ENCODE peak calls at places on chromosomes 3 and 15, in seven cellular contexts. One of them, this sample, is unnamed.

GRCh38 chr3:42731476-42732195 is 29.0 kb upstream of the HHATL start:
- DNase-seq in adrenal gland: no peak
- DNase-seq in psoas muscle: no peak
- DNase-seq in dorsolateral prefrontal cortex: no peak
- DNase-seq in right atrium auricular region: peak
- DNase-seq in K562: no peak
- DNase-seq in heart left ventricle: no peak
- DNase-seq in this sample: peak

GRCh38 chr3:7710284-7710683 is 791.3 kb upstream of the LMCD1 start:
- DNase-seq in heart left ventricle: no peak
- DNase-seq in K562: peak
- DNase-seq in adrenal gland: no peak
- DNase-seq in dorsolateral prefrontal cortex: no peak
- DNase-seq in right atrium auricular region: no peak
- DNase-seq in psoas muscle: no peak
- DNase-seq in this sample: no peak

GRCh38 chr3:131975047-131975446 is 59.8 kb downstream of the CPNE4 start:
- DNase-seq in heart left ventricle: no peak
- DNase-seq in adrenal gland: no peak
- DNase-seq in dorsolateral prefrontal cortex: no peak
- DNase-seq in psoas muscle: no peak
- DNase-seq in right atrium auricular region: no peak
- DNase-seq in K562: no peak
- DNase-seq in this sample: no peak

GRCh38 chr15:56040081-56041035 is 46.9 kb upstream of the NEDD4 start:
- DNase-seq in adrenal gland: peak
- DNase-seq in psoas muscle: peak
- DNase-seq in heart left ventricle: peak
- DNase-seq in dorsolateral prefrontal cortex: no peak
- DNase-seq in right atrium auricular region: peak
- DNase-seq in K562: peak
- DNase-seq in this sample: no peak

GRCh38 chr3:119125742-119126507 is 20.0 kb upstream of the TEX55 start:
- DNase-seq in adrenal gland: no peak
- DNase-seq in dorsolateral prefrontal cortex: no peak
- DNase-seq in K562: no peak
- DNase-seq in right atrium auricular region: no peak
- DNase-seq in heart left ventricle: no peak
- DNase-seq in psoas muscle: no peak
- DNase-seq in this sample: no peak

GRCh38 chr3:49411550-49411967 is 217 bp downstream of the RHOA start:
- DNase-seq in heart left ventricle: peak
- DNase-seq in dorsolateral prefrontal cortex: peak
- DNase-seq in K562: peak
- DNase-seq in adrenal gland: peak
- DNase-seq in psoas muscle: peak
- DNase-seq in right atrium auricular region: no peak
- DNase-seq in this sample: peak

GRCh38 chr3:35721628-35722027 is 82.3 kb downstream of the ARPP21 start:
- DNase-seq in psoas muscle: no peak
- DNase-seq in dorsolateral prefrontal cortex: no peak
- DNase-seq in K562: no peak
- DNase-seq in heart left ventricle: no peak
- DNase-seq in adrenal gland: no peak
- DNase-seq in right atrium auricular region: no peak
- DNase-seq in this sample: no peak

GRCh38 chr3:140292684-140293083 is 357.7 kb downstream of the CLSTN2 start:
- DNase-seq in psoas muscle: peak
- DNase-seq in dorsolateral prefrontal cortex: no peak
- DNase-seq in K562: no peak
- DNase-seq in adrenal gland: no peak
- DNase-seq in heart left ventricle: peak
- DNase-seq in right atrium auricular region: peak
- DNase-seq in this sample: no peak

GRCh38 chr3:130507746-130508145 is 9.2 kb upstream of the COL6A6 start:
- DNase-seq in psoas muscle: no peak
- DNase-seq in heart left ventricle: no peak
- DNase-seq in K562: no peak
- DNase-seq in adrenal gland: no peak
- DNase-seq in dorsolateral prefrontal cortex: no peak
- DNase-seq in right atrium auricular region: no peak
- DNase-seq in this sample: no peak

GRCh38 chr3:175270199-175270837 is 411.2 kb downstream of the NAALADL2 start:
- DNase-seq in K562: no peak
- DNase-seq in adrenal gland: no peak
- DNase-seq in heart left ventricle: no peak
- DNase-seq in psoas muscle: no peak
- DNase-seq in dorsolateral prefrontal cortex: no peak
- DNase-seq in right atrium auricular region: no peak
- DNase-seq in this sample: no peak

GRCh38 chr15:48470096-48470495 is 138.9 kb downstream of the DUT start:
- DNase-seq in adrenal gland: no peak
- DNase-seq in heart left ventricle: no peak
- DNase-seq in psoas muscle: no peak
- DNase-seq in right atrium auricular region: no peak
- DNase-seq in K562: no peak
- DNase-seq in dorsolateral prefrontal cortex: no peak
- DNase-seq in this sample: no peak

GRCh38 chr3:188568750-188569149 is 414.8 kb downstream of the LPP start:
- DNase-seq in heart left ventricle: no peak
- DNase-seq in adrenal gland: no peak
- DNase-seq in psoas muscle: no peak
- DNase-seq in dorsolateral prefrontal cortex: no peak
- DNase-seq in right atrium auricular region: no peak
- DNase-seq in K562: no peak
- DNase-seq in this sample: no peak

GRCh38 chr3:129228891-129229585 is 20.4 kb upstream of the COPG1 start:
- DNase-seq in dorsolateral prefrontal cortex: no peak
- DNase-seq in adrenal gland: peak
- DNase-seq in right atrium auricular region: no peak
- DNase-seq in K562: peak
- DNase-seq in heart left ventricle: peak
- DNase-seq in psoas muscle: no peak
- DNase-seq in this sample: no peak

GRCh38 chr3:194254032-194254431 is 97.1 kb downstream of the CPN2 start:
- DNase-seq in psoas muscle: no peak
- DNase-seq in heart left ventricle: no peak
- DNase-seq in adrenal gland: no peak
- DNase-seq in right atrium auricular region: peak
- DNase-seq in dorsolateral prefrontal cortex: no peak
- DNase-seq in K562: peak
- DNase-seq in this sample: no peak

GRCh38 chr3:81173514-81173913 is 587.9 kb downstream of the GBE1 start:
- DNase-seq in adrenal gland: no peak
- DNase-seq in psoas muscle: no peak
- DNase-seq in K562: no peak
- DNase-seq in dorsolateral prefrontal cortex: no peak
- DNase-seq in heart left ventricle: no peak
- DNase-seq in right atrium auricular region: no peak
- DNase-seq in this sample: no peak

GRCh38 chr15:92914768-92915221 is 14.7 kb downstream of the CHD2 start:
- DNase-seq in adrenal gland: no peak
- DNase-seq in psoas muscle: no peak
- DNase-seq in K562: no peak
- DNase-seq in dorsolateral prefrontal cortex: no peak
- DNase-seq in right atrium auricular region: no peak
- DNase-seq in heart left ventricle: no peak
- DNase-seq in this sample: no peak

GRCh38 chr15:86063328-86064180 is 16.1 kb upstream of the AGBL1 start:
- DNase-seq in dorsolateral prefrontal cortex: no peak
- DNase-seq in K562: no peak
- DNase-seq in heart left ventricle: no peak
- DNase-seq in right atrium auricular region: no peak
- DNase-seq in adrenal gland: no peak
- DNase-seq in psoas muscle: no peak
- DNase-seq in this sample: no peak

GRCh38 chr3:43932921-43933320 is 242.2 kb downstream of the ABHD5 start:
- DNase-seq in K562: no peak
- DNase-seq in psoas muscle: no peak
- DNase-seq in right atrium auricular region: no peak
- DNase-seq in adrenal gland: no peak
- DNase-seq in heart left ventricle: no peak
- DNase-seq in dorsolateral prefrontal cortex: no peak
- DNase-seq in this sample: no peak

GRCh38 chr3:113354307-113354706 is 87.0 kb downstream of the CFAP44 start:
- DNase-seq in psoas muscle: no peak
- DNase-seq in K562: no peak
- DNase-seq in adrenal gland: no peak
- DNase-seq in dorsolateral prefrontal cortex: no peak
- DNase-seq in right atrium auricular region: no peak
- DNase-seq in heart left ventricle: no peak
- DNase-seq in this sample: no peak

GRCh38 chr3:12659316-12660015 is 4.5 kb downstream of the RAF1 start:
- DNase-seq in dorsolateral prefrontal cortex: no peak
- DNase-seq in K562: no peak
- DNase-seq in heart left ventricle: no peak
- DNase-seq in adrenal gland: no peak
- DNase-seq in right atrium auricular region: no peak
- DNase-seq in psoas muscle: no peak
- DNase-seq in this sample: no peak

GRCh38 chr3:88150771-88151170 is 1.0 kb downstream of the C3orf38 start:
- DNase-seq in dorsolateral prefrontal cortex: no peak
- DNase-seq in heart left ventricle: no peak
- DNase-seq in K562: no peak
- DNase-seq in psoas muscle: no peak
- DNase-seq in adrenal gland: no peak
- DNase-seq in right atrium auricular region: no peak
- DNase-seq in this sample: no peak

GRCh38 chr3:150346956-150347863 is 60.9 kb upstream of the TSC22D2 start:
- DNase-seq in dorsolateral prefrontal cortex: no peak
- DNase-seq in right atrium auricular region: no peak
- DNase-seq in heart left ventricle: no peak
- DNase-seq in psoas muscle: no peak
- DNase-seq in adrenal gland: no peak
- DNase-seq in K562: no peak
- DNase-seq in this sample: no peak

GRCh38 chr15:64045106-64045435 is 1.2 kb downstream of the DAPK2 start:
- DNase-seq in heart left ventricle: peak
- DNase-seq in adrenal gland: no peak
- DNase-seq in right atrium auricular region: no peak
- DNase-seq in dorsolateral prefrontal cortex: no peak
- DNase-seq in K562: no peak
- DNase-seq in psoas muscle: no peak
- DNase-seq in this sample: no peak

GRCh38 chr3:194689493-194689901 is 3.8 kb downstream of the FAM43A start:
- DNase-seq in adrenal gland: peak
- DNase-seq in dorsolateral prefrontal cortex: no peak
- DNase-seq in psoas muscle: peak
- DNase-seq in K562: no peak
- DNase-seq in right atrium auricular region: no peak
- DNase-seq in heart left ventricle: peak
- DNase-seq in this sample: peak

GRCh38 chr3:12179441-12179840 is 20.7 kb upstream of the TIMP4 start:
- DNase-seq in right atrium auricular region: peak
- DNase-seq in dorsolateral prefrontal cortex: no peak
- DNase-seq in K562: no peak
- DNase-seq in heart left ventricle: no peak
- DNase-seq in psoas muscle: no peak
- DNase-seq in adrenal gland: no peak
- DNase-seq in this sample: no peak

GRCh38 chr3:132785292-132785691 is 63.1 kb upstream of the NPHP3 start:
- DNase-seq in right atrium auricular region: no peak
- DNase-seq in psoas muscle: no peak
- DNase-seq in dorsolateral prefrontal cortex: no peak
- DNase-seq in heart left ventricle: no peak
- DNase-seq in K562: no peak
- DNase-seq in adrenal gland: no peak
- DNase-seq in this sample: no peak

DNA sequence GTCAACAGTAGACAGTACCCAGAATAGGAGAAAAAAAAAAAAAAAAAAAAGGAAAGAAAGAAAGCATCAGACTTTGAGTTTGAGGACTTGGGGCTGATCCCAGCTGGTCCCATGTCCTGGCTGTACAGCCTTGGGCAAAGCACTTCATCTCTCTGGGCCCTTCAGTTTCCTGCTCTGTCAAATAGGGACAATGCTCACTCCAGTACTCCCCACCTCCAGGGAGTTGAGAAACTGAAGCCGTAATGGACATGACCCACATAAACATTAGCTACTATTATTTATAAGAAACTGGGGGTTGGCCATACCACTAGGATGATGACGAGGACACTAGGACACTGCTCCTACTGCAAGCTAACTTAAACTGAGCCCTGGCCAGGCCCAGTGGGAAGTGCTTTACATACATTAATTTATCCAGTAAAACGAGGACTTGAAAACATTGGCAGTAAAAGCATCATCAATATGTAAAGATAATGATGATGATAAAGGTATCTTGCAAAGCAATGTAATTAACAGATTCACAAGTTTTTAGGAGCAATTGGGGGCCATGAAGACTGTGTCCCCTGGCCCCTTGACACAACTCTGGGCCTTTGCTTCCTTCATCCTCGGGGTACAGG is 22.9 kb upstream of the SMAD6 start:
- DNase-seq in adrenal gland: no peak
- DNase-seq in psoas muscle: no peak
- DNase-seq in heart left ventricle: no peak
- DNase-seq in right atrium auricular region: no peak
- DNase-seq in K562: no peak
- DNase-seq in dorsolateral prefrontal cortex: no peak
- DNase-seq in this sample: no peak
- H3K4me3 ChIP-seq in adrenal gland: no peak
- H3K4me3 ChIP-seq in psoas muscle: no peak
- H3K4me3 ChIP-seq in heart left ventricle: no peak
- H3K4me3 ChIP-seq in right atrium auricular region: no peak
- H3K4me3 ChIP-seq in K562: no peak
- H3K4me3 ChIP-seq in dorsolateral prefrontal cortex: no peak
- H3K4me3 ChIP-seq in this sample: no peak

DNA sequence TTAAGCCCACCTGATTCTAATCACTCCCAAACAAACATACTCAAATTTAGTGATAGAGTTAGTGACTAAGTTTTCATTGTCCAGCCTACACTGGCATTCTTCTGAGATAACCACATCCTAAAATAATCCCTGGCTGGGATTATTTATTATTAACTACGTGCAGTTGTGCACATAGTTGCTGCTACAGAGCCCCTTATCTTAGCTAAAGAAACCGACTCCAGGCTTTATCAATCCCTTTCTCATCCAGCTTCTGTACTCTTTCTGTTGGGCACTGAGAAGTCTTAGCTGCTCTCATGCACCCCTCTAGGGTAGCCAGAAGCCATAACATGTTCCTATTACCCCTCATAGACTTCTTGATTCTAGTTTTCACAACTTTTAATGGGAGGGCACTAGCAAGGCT is 208.7 kb downstream of the MBNL1 start:
- DNase-seq in psoas muscle: no peak
- DNase-seq in dorsolateral prefrontal cortex: no peak
- DNase-seq in heart left ventricle: no peak
- DNase-seq in K562: no peak
- DNase-seq in right atrium auricular region: no peak
- DNase-seq in adrenal gland: no peak
- DNase-seq in this sample: no peak
- H3K27ac ChIP-seq in psoas muscle: no peak
- H3K27ac ChIP-seq in dorsolateral prefrontal cortex: no peak
- H3K27ac ChIP-seq in heart left ventricle: no peak
- H3K27ac ChIP-seq in K562: no peak
- H3K27ac ChIP-seq in right atrium auricular region: no peak
- H3K27ac ChIP-seq in adrenal gland: no peak
- H3K27ac ChIP-seq in this sample: no peak

GRCh38 chr15:71085809-71086208 is 29.5 kb upstream of the THSD4 start:
- DNase-seq in heart left ventricle: no peak
- DNase-seq in psoas muscle: no peak
- DNase-seq in K562: no peak
- DNase-seq in dorsolateral prefrontal cortex: no peak
- DNase-seq in right atrium auricular region: no peak
- DNase-seq in adrenal gland: no peak
- DNase-seq in this sample: no peak
- H3K4me3 ChIP-seq in heart left ventricle: no peak
- H3K4me3 ChIP-seq in psoas muscle: no peak
- H3K4me3 ChIP-seq in K562: no peak
- H3K4me3 ChIP-seq in dorsolateral prefrontal cortex: no peak
- H3K4me3 ChIP-seq in right atrium auricular region: no peak
- H3K4me3 ChIP-seq in adrenal gland: no peak
- H3K4me3 ChIP-seq in this sample: no peak

GRCh38 chr3:72887378-72887722 is 496 bp upstream of the GXYLT2 start:
- DNase-seq in right atrium auricular region: no peak
- DNase-seq in psoas muscle: no peak
- DNase-seq in heart left ventricle: no peak
- DNase-seq in K562: peak
- DNase-seq in adrenal gland: no peak
- DNase-seq in dorsolateral prefrontal cortex: no peak
- DNase-seq in this sample: no peak
- H3K27ac ChIP-seq in right atrium auricular region: peak
- H3K27ac ChIP-seq in psoas muscle: peak
- H3K27ac ChIP-seq in heart left ventricle: peak
- H3K27ac ChIP-seq in K562: peak
- H3K27ac ChIP-seq in adrenal gland: peak
- H3K27ac ChIP-seq in dorsolateral prefrontal cortex: no peak
- H3K27ac ChIP-seq in this sample: peak